ENCODE peak calls at places on chromosomes 16 and 17, in seven cellular contexts. One of them, this sample, is unnamed.

GRCh38 chr16:10878644-10879498 is 1.9 kb downstream of the CIITA start:
- DNase-seq in stimulated activated effector memory CD8-positive, alpha-beta T cell treated with anti-CD3 and anti-CD28 coated beads, Interleukin-12 subunit alpha, Interleukin-12 subunit beta, amount 100 ng/mL, for 72 hours: peak
- DNase-seq in cardiac fibroblast: peak
- DNase-seq in fibroblast of the aortic adventitia: peak
- DNase-seq in AG10803: peak
- DNase-seq in GM04504: peak
- DNase-seq in CD4-positive, CD25-positive, alpha-beta regulatory T cell: peak
- DNase-seq in this sample: peak

GRCh38 chr17:75346906-75347305 is 57.7 kb upstream of the SLC25A19 start:
- DNase-seq in stimulated activated effector memory CD8-positive, alpha-beta T cell treated with anti-CD3 and anti-CD28 coated beads, Interleukin-12 subunit alpha, Interleukin-12 subunit beta, amount 100 ng/mL, for 72 hours: peak
- DNase-seq in cardiac fibroblast: peak
- DNase-seq in fibroblast of the aortic adventitia: peak
- DNase-seq in AG10803: peak
- DNase-seq in GM04504: no peak
- DNase-seq in CD4-positive, CD25-positive, alpha-beta regulatory T cell: no peak
- DNase-seq in this sample: peak

GRCh38 chr16:12802661-12803060 is 1.0 kb downstream of the CPPED1 start:
- DNase-seq in stimulated activated effector memory CD8-positive, alpha-beta T cell treated with anti-CD3 and anti-CD28 coated beads, Interleukin-12 subunit alpha, Interleukin-12 subunit beta, amount 100 ng/mL, for 72 hours: no peak
- DNase-seq in cardiac fibroblast: no peak
- DNase-seq in fibroblast of the aortic adventitia: no peak
- DNase-seq in AG10803: no peak
- DNase-seq in GM04504: no peak
- DNase-seq in CD4-positive, CD25-positive, alpha-beta regulatory T cell: no peak
- DNase-seq in this sample: peak

GRCh38 chr16:87041732-87042131 is 275.5 kb downstream of the C16orf95 start:
- DNase-seq in stimulated activated effector memory CD8-positive, alpha-beta T cell treated with anti-CD3 and anti-CD28 coated beads, Interleukin-12 subunit alpha, Interleukin-12 subunit beta, amount 100 ng/mL, for 72 hours: no peak
- DNase-seq in cardiac fibroblast: no peak
- DNase-seq in fibroblast of the aortic adventitia: no peak
- DNase-seq in AG10803: no peak
- DNase-seq in GM04504: no peak
- DNase-seq in CD4-positive, CD25-positive, alpha-beta regulatory T cell: no peak
- DNase-seq in this sample: no peak

GRCh38 chr17:8466466-8466865 is 30.8 kb downstream of the NDEL1 start:
- DNase-seq in stimulated activated effector memory CD8-positive, alpha-beta T cell treated with anti-CD3 and anti-CD28 coated beads, Interleukin-12 subunit alpha, Interleukin-12 subunit beta, amount 100 ng/mL, for 72 hours: no peak
- DNase-seq in cardiac fibroblast: peak
- DNase-seq in fibroblast of the aortic adventitia: peak
- DNase-seq in AG10803: peak
- DNase-seq in GM04504: peak
- DNase-seq in CD4-positive, CD25-positive, alpha-beta regulatory T cell: no peak
- DNase-seq in this sample: peak

GRCh38 chr17:57511475-57512123 is 233.5 kb downstream of the CCDC182 start:
- DNase-seq in stimulated activated effector memory CD8-positive, alpha-beta T cell treated with anti-CD3 and anti-CD28 coated beads, Interleukin-12 subunit alpha, Interleukin-12 subunit beta, amount 100 ng/mL, for 72 hours: no peak
- DNase-seq in cardiac fibroblast: no peak
- DNase-seq in fibroblast of the aortic adventitia: no peak
- DNase-seq in AG10803: no peak
- DNase-seq in GM04504: no peak
- DNase-seq in CD4-positive, CD25-positive, alpha-beta regulatory T cell: no peak
- DNase-seq in this sample: no peak

GRCh38 chr17:17028059-17028877 is 14.0 kb upstream of the MPRIP start:
- DNase-seq in stimulated activated effector memory CD8-positive, alpha-beta T cell treated with anti-CD3 and anti-CD28 coated beads, Interleukin-12 subunit alpha, Interleukin-12 subunit beta, amount 100 ng/mL, for 72 hours: no peak
- DNase-seq in cardiac fibroblast: peak
- DNase-seq in fibroblast of the aortic adventitia: peak
- DNase-seq in AG10803: peak
- DNase-seq in GM04504: no peak
- DNase-seq in CD4-positive, CD25-positive, alpha-beta regulatory T cell: no peak
- DNase-seq in this sample: peak

GRCh38 chr16:28873543-28874201 is 4.6 kb upstream of the ATP2A1 start:
- DNase-seq in stimulated activated effector memory CD8-positive, alpha-beta T cell treated with anti-CD3 and anti-CD28 coated beads, Interleukin-12 subunit alpha, Interleukin-12 subunit beta, amount 100 ng/mL, for 72 hours: peak
- DNase-seq in cardiac fibroblast: no peak
- DNase-seq in fibroblast of the aortic adventitia: no peak
- DNase-seq in AG10803: no peak
- DNase-seq in GM04504: no peak
- DNase-seq in CD4-positive, CD25-positive, alpha-beta regulatory T cell: peak
- DNase-seq in this sample: peak

GRCh38 chr17:47990962-47991731 is 20.2 kb downstream of the CDK5RAP3 start:
- DNase-seq in stimulated activated effector memory CD8-positive, alpha-beta T cell treated with anti-CD3 and anti-CD28 coated beads, Interleukin-12 subunit alpha, Interleukin-12 subunit beta, amount 100 ng/mL, for 72 hours: no peak
- DNase-seq in cardiac fibroblast: no peak
- DNase-seq in fibroblast of the aortic adventitia: no peak
- DNase-seq in AG10803: peak
- DNase-seq in GM04504: no peak
- DNase-seq in CD4-positive, CD25-positive, alpha-beta regulatory T cell: no peak
- DNase-seq in this sample: no peak

This sample was measured in EH.